ENCODE peak calls at places on chromosomes 13 and 19, in four cellular contexts. E, Q, I and P are unnamed samples.

GRCh38 chr19:28980236-28980868 is 232.6 kb downstream of the UQCRFS1 start:
- DNase-seq in E (no peak), Q (no peak), I (no peak), P (no peak)

GRCh38 chr19:13885826-13886365 is 9.0 kb downstream of the NANOS3 start:
- DNase-seq in E (no peak), Q (no peak), I (no peak), P (no peak)

GRCh38 chr13:21022056-21022693 is 39.2 kb downstream of the LATS2 start:
- DNase-seq in E (no peak), Q (no peak), I (no peak), P (no peak)

GRCh38 chr13:69474286-69474685 is 633.3 kb upstream of the ATXN8OS start:
- DNase-seq in E (no peak), Q (no peak), I (no peak), P (no peak)

GRCh38 chr13:114050536-114051450 is 76.9 kb upstream of the C13orf46 start:
- DNase-seq in E (no peak), Q (no peak), I (no peak), P (no peak)

GRCh38 chr19:4088975-4089374 is 22.3 kb upstream of the ZBTB7A start:
- DNase-seq in E (no peak), Q (no peak), I (no peak), P (no peak)

GRCh38 chr13:102045713-102046112 is 356.1 kb downstream of the FGF14 start:
- DNase-seq in E (no peak), Q (peak), I (no peak), P (no peak)

GRCh38 chr13:33401238-33401637 is 115.7 kb upstream of the STARD13 start:
- DNase-seq in E (no peak), Q (no peak), I (no peak), P (no peak)

GRCh38 chr19:48501446-48501960 is 10.1 kb downstream of the LMTK3 start:
- DNase-seq in E (peak), Q (no peak), I (no peak), P (no peak)

GRCh38 chr19:48603850-48604249 is 2.7 kb upstream of the SPACA4 start:
- DNase-seq in E (no peak), Q (no peak), I (no peak), P (no peak)

GRCh38 chr19:42436006-42436405 is 6.7 kb downstream of the CXCL17 start:
- DNase-seq in E (no peak), Q (no peak), I (no peak), P (no peak)

GRCh38 chr13:99308481-99309087 is 1.4 kb upstream of the GPR183 start:
- DNase-seq in E (no peak), Q (no peak), I (no peak), P (no peak)

GRCh38 chr13:46181799-46182490 is at the start of gene LCP1:
- DNase-seq in E (no peak), Q (no peak), I (no peak), P (no peak)

GRCh38 chr13:42173789-42174343 is 98.1 kb upstream of the AKAP11 start:
- DNase-seq in E (no peak), Q (no peak), I (no peak), P (no peak)

GRCh38 chr13:68369739-68370138 is 1139.6 kb upstream of the PCDH9 start:
- DNase-seq in E (no peak), Q (no peak), I (no peak), P (no peak)

GRCh38 chr19:10430505-10431253 is 10.3 kb downstream of the PDE4A start:
- DNase-seq in E (no peak), Q (peak), I (no peak), P (no peak)